ENCODE peak calls at places on chromosome 5, in seven cellular contexts. I, O, Q, D, E, Y and T are unnamed samples.

GRCh38 chr5:108884736-108885135 is 137.0 kb downstream of the FER start:
- DNase-seq in I (no peak), O (no peak), Q (peak), D (no peak), E (no peak), Y (peak), T (peak)

GRCh38 chr5:82597437-82597836 is 319.3 kb upstream of the RPS23 start:
- DNase-seq in I (no peak), O (no peak), Q (no peak), D (no peak), E (no peak), Y (no peak), T (no peak)

GRCh38 chr5:32462618-32463017 is 18.1 kb upstream of the ZFR start:
- DNase-seq in I (no peak), O (peak), Q (peak), D (no peak), E (peak), Y (no peak), T (peak)

GRCh38 chr5:98773214-98773463 is 324 bp upstream of the RGMB start:
- DNase-seq in I (no peak), O (no peak), Q (no peak), D (no peak), E (no peak), Y (no peak), T (no peak)

GRCh38 chr5:154262376-154262775 is 71.8 kb downstream of the GALNT10 start:
- DNase-seq in I (no peak), O (no peak), Q (no peak), D (no peak), E (no peak), Y (no peak), T (no peak)

GRCh38 chr5:134994560-134995156 is 27.0 kb downstream of the CATSPER3 start:
- DNase-seq in I (no peak), O (no peak), Q (no peak), D (no peak), E (no peak), Y (no peak), T (no peak)

GRCh38 chr5:172592881-172593280 is 48.2 kb upstream of the NEURL1B start:
- DNase-seq in I (no peak), O (no peak), Q (no peak), D (no peak), E (no peak), Y (no peak), T (no peak)

GRCh38 chr5:139399501-139400121 is 4.3 kb downstream of the SPATA24 start:
- DNase-seq in I (no peak), O (no peak), Q (no peak), D (no peak), E (no peak), Y (no peak), T (no peak)

GRCh38 chr5:136279314-136279713 is 86.0 kb downstream of the TRPC7 start:
- DNase-seq in I (no peak), O (peak), Q (no peak), D (no peak), E (no peak), Y (no peak), T (no peak)

GRCh38 chr5:74833537-74834266 is 32.5 kb downstream of the FAM169A start:
- DNase-seq in I (no peak), O (no peak), Q (no peak), D (no peak), E (no peak), Y (no peak), T (no peak)

GRCh38 chr5:55509768-55510522 is 24.8 kb downstream of the PLPP1 start:
- DNase-seq in I (no peak), O (no peak), Q (peak), D (no peak), E (no peak), Y (no peak), T (no peak)

GRCh38 chr5:121870489-121870888 is 18.8 kb downstream of the FTMT start:
- DNase-seq in I (no peak), O (no peak), Q (peak), D (peak), E (no peak), Y (no peak), T (no peak)

GRCh38 chr5:173689713-173690360 is 73.4 kb upstream of the BOD1 start:
- DNase-seq in I (no peak), O (peak), Q (no peak), D (no peak), E (no peak), Y (no peak), T (no peak)

GRCh38 chr5:113489299-113489698 is 1.0 kb upstream of the MCC start:
- DNase-seq in I (no peak), O (peak), Q (peak), D (no peak), E (peak), Y (peak), T (peak)

GRCh38 chr5:153719324-153719723 is 228.9 kb downstream of the GRIA1 start:
- DNase-seq in I (no peak), O (no peak), Q (no peak), D (no peak), E (no peak), Y (no peak), T (no peak)

GRCh38 chr5:152262667-152263066 is 142.4 kb downstream of the NMUR2 start:
- DNase-seq in I (no peak), O (no peak), Q (no peak), D (no peak), E (no peak), Y (no peak), T (no peak)

GRCh38 chr5:135211083-135211790 is 177.2 kb upstream of the PITX1 start:
- DNase-seq in I (no peak), O (no peak), Q (no peak), D (no peak), E (no peak), Y (no peak), T (no peak)

GRCh38 chr5:111158105-111158744 is 66.0 kb upstream of the CAMK4 start:
- DNase-seq in I (peak), O (peak), Q (peak), D (peak), E (peak), Y (no peak), T (peak)

GRCh38 chr5:27845248-27845647 is 806.9 kb upstream of the CDH9 start:
- DNase-seq in I (no peak), O (no peak), Q (no peak), D (no peak), E (no peak), Y (no peak), T (no peak)

GRCh38 chr5:167565555-167565954 is 725.9 kb upstream of the WWC1 start:
- DNase-seq in I (no peak), O (peak), Q (peak), D (no peak), E (peak), Y (no peak), T (peak)

GRCh38 chr5:111618644-111619271 is 106.4 kb upstream of the STARD4 start:
- DNase-seq in I (no peak), O (no peak), Q (no peak), D (no peak), E (no peak), Y (no peak), T (no peak)

GRCh38 chr5:110957934-110958333 is 113.6 kb upstream of the TSLP start:
- DNase-seq in I (no peak), O (no peak), Q (peak), D (no peak), E (peak), Y (no peak), T (peak)

GRCh38 chr5:170434953-170435605 is 45.9 kb upstream of the KCNMB1 start:
- DNase-seq in I (peak), O (peak), Q (peak), D (peak), E (peak), Y (no peak), T (peak)

GRCh38 chr5:135205616-135206349 is 171.8 kb upstream of the PITX1 start:
- DNase-seq in I (no peak), O (no peak), Q (no peak), D (no peak), E (no peak), Y (no peak), T (no peak)

GRCh38 chr5:81971086-81971693 is 633 bp upstream of the ATG10 start:
- DNase-seq in I (no peak), O (peak), Q (peak), D (peak), E (peak), Y (no peak), T (no peak)

GRCh38 chr5:2895196-2895595 is 143.7 kb upstream of the IRX2 start:
- DNase-seq in I (no peak), O (no peak), Q (no peak), D (no peak), E (no peak), Y (no peak), T (no peak)

GRCh38 chr5:113273949-113274348 is 160.8 kb downstream of the TSSK1B start:
- DNase-seq in I (no peak), O (no peak), Q (no peak), D (no peak), E (no peak), Y (no peak), T (no peak)

GRCh38 chr5:174724484-174725260 is at the start of gene MSX2:
- DNase-seq in I (peak), O (peak), Q (peak), D (peak), E (peak), Y (no peak), T (peak)

GRCh38 chr5:168992687-168993086 is 308.3 kb downstream of the SLIT3 start:
- DNase-seq in I (no peak), O (no peak), Q (no peak), D (peak), E (no peak), Y (no peak), T (no peak)

GRCh38 chr5:7756453-7756852 is 94.5 kb downstream of the CFAP90 start:
- DNase-seq in I (no peak), O (no peak), Q (no peak), D (peak), E (no peak), Y (no peak), T (no peak)

GRCh38 chr5:74374656-74375055 is 265.9 kb downstream of the ENC1 start:
- DNase-seq in I (no peak), O (no peak), Q (no peak), D (no peak), E (no peak), Y (no peak), T (no peak)